ENCODE peak calls at places on chromosomes 3 and 15, in eight cellular contexts. G is neural progenitor cell, K is COR-L47, F is NCI-H1105, J is cardiac fibroblast, Y is GM20000, E is T-helper 2 cell, S is A673. L is an unnamed sample.
A peak's percentile ranks its signal among the peaks of the same experiment; 100 is the strongest.

GRCh38 chr3:59442056-59442455 is 392.2 kb upstream of the CFAP20DC start:
- DNase-seq in G (peak; percentile 66), K (no peak), F (no peak), J (no peak), Y (no peak), E (no peak), S (no peak), L (no peak)

GRCh38 chr3:74631341-74631740 is 16.9 kb upstream of the CNTN3 start:
- DNase-seq in G (no peak), K (no peak), F (no peak), J (no peak), Y (no peak), E (no peak), S (no peak), L (no peak)

GRCh38 chr3:80374423-80374822 is 606.6 kb upstream of the ROBO1 start:
- DNase-seq in G (no peak), K (no peak), F (no peak), J (no peak), Y (no peak), E (no peak), S (no peak), L (no peak)

GRCh38 chr3:55923207-55923606 is 436.1 kb upstream of the WNT5A start:
- DNase-seq in G (no peak), K (no peak), F (no peak), J (no peak), Y (no peak), E (no peak), S (no peak), L (no peak)

GRCh38 chr15:81752149-81752942 is 293.5 kb downstream of the MEX3B start:
- DNase-seq in G (peak; percentile 41), K (peak; percentile 91), F (peak; percentile 78), J (peak; percentile 79), Y (no peak), E (no peak), S (peak; percentile 80), L (no peak)

GRCh38 chr3:170732660-170733245 is 137.2 kb downstream of the RPL22L1 start:
- DNase-seq in G (no peak), K (no peak), F (no peak), J (peak; percentile 55), Y (no peak), E (no peak), S (no peak), L (no peak)

GRCh38 chr3:188152660-188153497 is 1.1 kb upstream of the LPP start:
- DNase-seq in G (peak; percentile 44), K (no peak), F (no peak), J (peak; percentile 78), Y (no peak), E (no peak), S (peak; percentile 63), L (peak; percentile 15)

GRCh38 chr3:194688207-194688711 is 2.6 kb downstream of the FAM43A start:
- DNase-seq in G (peak; percentile 49), K (peak; percentile 24), F (no peak), J (peak; percentile 54), Y (peak; percentile 80), E (no peak), S (peak; percentile 34), L (peak; percentile 9)

GRCh38 chr15:33243393-33243792 is 48.9 kb upstream of the FMN1 start:
- DNase-seq in G (no peak), K (no peak), F (no peak), J (no peak), Y (no peak), E (no peak), S (no peak), L (no peak)

GRCh38 chr3:58480309-58480708 is 11.6 kb upstream of the KCTD6 start:
- DNase-seq in G (no peak), K (no peak), F (no peak), J (no peak), Y (no peak), E (no peak), S (no peak), L (no peak)

GRCh38 chr3:175392653-175393052 is 533.5 kb downstream of the NAALADL2 start:
- DNase-seq in G (no peak), K (no peak), F (no peak), J (peak; percentile 49), Y (no peak), E (no peak), S (no peak), L (no peak)

GRCh38 chr3:124701687-124702086 is 28.6 kb upstream of the UMPS start:
- DNase-seq in G (no peak), K (no peak), F (no peak), J (peak; percentile 25), Y (no peak), E (no peak), S (peak; percentile 51), L (no peak)

GRCh38 chr15:34753236-34753894 is 1.4 kb downstream of the GJD2 start:
- DNase-seq in G (peak; percentile 88), K (no peak), F (no peak), J (peak; percentile 58), Y (no peak), E (no peak), S (peak; percentile 65), L (peak; percentile 65)

GRCh38 chr3:194647747-194648146 is 14.5 kb upstream of the TMEM44 start:
- DNase-seq in G (no peak), K (no peak), F (no peak), J (no peak), Y (no peak), E (no peak), S (no peak), L (no peak)

GRCh38 chr3:191019855-191020254 is 157.4 kb upstream of the GMNC start:
- DNase-seq in G (peak; percentile 39), K (no peak), F (no peak), J (no peak), Y (no peak), E (no peak), S (no peak), L (no peak)

GRCh38 chr3:63032876-63033275 is 157.7 kb upstream of the CADPS start:
- DNase-seq in G (no peak), K (no peak), F (no peak), J (no peak), Y (no peak), E (no peak), S (no peak), L (no peak)

GRCh38 chr15:34837246-34838016 is 42.1 kb upstream of the ACTC1 start:
- DNase-seq in G (no peak), K (no peak), F (no peak), J (peak; percentile 36), Y (no peak), E (no peak), S (no peak), L (no peak)

GRCh38 chr3:170848294-170848917 is 21.6 kb downstream of the RPL22L1 start:
- DNase-seq in G (no peak), K (no peak), F (peak; percentile 7), J (peak; percentile 54), Y (no peak), E (no peak), S (peak; percentile 26), L (no peak)

GRCh38 chr3:16399473-16399872 is 114.0 kb downstream of the RFTN1 start:
- DNase-seq in G (no peak), K (no peak), F (no peak), J (peak; percentile 81), Y (no peak), E (no peak), S (no peak), L (no peak)

GRCh38 chr3:126111566-126112475 is 27.9 kb upstream of the SLC41A3 start:
- DNase-seq in G (no peak), K (no peak), F (no peak), J (no peak), Y (no peak), E (no peak), S (no peak), L (no peak)

GRCh38 chr15:36156855-36157521 is 422.4 kb upstream of the CDIN1 start:
- DNase-seq in G (no peak), K (no peak), F (no peak), J (peak; percentile 86), Y (no peak), E (no peak), S (peak; percentile 9), L (no peak)

GRCh38 chr3:151226088-151226563 is 23.1 kb upstream of the GPR171 start:
- DNase-seq in G (no peak), K (peak; percentile 69), F (peak; percentile 15), J (peak; percentile 81), Y (no peak), E (no peak), S (peak; percentile 9), L (no peak)

GRCh38 chr3:178500631-178501030 is 35.6 kb upstream of the KCNMB2 start:
- DNase-seq in G (no peak), K (no peak), F (no peak), J (no peak), Y (no peak), E (no peak), S (no peak), L (no peak)

GRCh38 chr3:184603156-184604030 is 41.8 kb downstream of the EPHB3 start:
- DNase-seq in G (peak; percentile 40), K (no peak), F (no peak), J (peak; percentile 25), Y (no peak), E (no peak), S (no peak), L (no peak)

GRCh38 chr15:26191216-26191615 is 328.1 kb upstream of the ATP10A start:
- DNase-seq in G (no peak), K (no peak), F (no peak), J (no peak), Y (no peak), E (no peak), S (no peak), L (no peak)

L was measured in neural crest cell.